ENCODE peak calls at places on chromosomes 5 and 9, in five cellular contexts. R is H1, X is right atrium auricular region, E is heart left ventricle, U is lung. V is an unnamed sample.

GRCh38 chr9:78609471-78609870 is 312.5 kb downstream of the PSAT1 start:
- DNase-seq in R (no peak), X (no peak), E (no peak), U (no peak), V (no peak)

GRCh38 chr5:138623053-138623452 is 47.9 kb upstream of the HSPA9 start:
- DNase-seq in R (no peak), X (no peak), E (no peak), U (peak), V (no peak)

GRCh38 chr9:14218253-14218652 is 95.7 kb downstream of the NFIB start:
- DNase-seq in R (no peak), X (no peak), E (no peak), U (no peak), V (peak)

GRCh38 chr5:620152-620551 is 8.0 kb downstream of the CEP72 start:
- DNase-seq in R (peak), X (no peak), E (no peak), U (no peak), V (peak)

GRCh38 chr9:35163413-35163812 is 1.6 kb downstream of the UNC13B start:
- DNase-seq in R (no peak), X (no peak), E (no peak), U (no peak), V (no peak)

GRCh38 chr5:165328856-165329255 is 1823.4 kb downstream of the MAT2B start:
- DNase-seq in R (no peak), X (no peak), E (no peak), U (no peak), V (no peak)

GRCh38 chr9:83340451-83340850 is 197.8 kb downstream of the FRMD3 start:
- DNase-seq in R (no peak), X (no peak), E (no peak), U (no peak), V (no peak)

GRCh38 chr9:134537891-134538520 is 103.6 kb upstream of the COL5A1 start:
- DNase-seq in R (no peak), X (no peak), E (peak), U (no peak), V (no peak)

GRCh38 chr9:121636411-121636865 is 15.0 kb upstream of the DAB2IP start:
- DNase-seq in R (no peak), X (no peak), E (peak), U (no peak), V (no peak)

GRCh38 chr5:97133106-97133505 is 9.3 kb downstream of the LIX1 start:
- DNase-seq in R (no peak), X (no peak), E (no peak), U (no peak), V (no peak)

GRCh38 chr5:105639068-105639467 is 2031.7 kb downstream of the EFNA5 start:
- DNase-seq in R (no peak), X (no peak), E (no peak), U (no peak), V (no peak)

GRCh38 chr9:123926986-123927385 is 2.9 kb downstream of the DENND1A start:
- DNase-seq in R (no peak), X (no peak), E (no peak), U (no peak), V (no peak)
- H3K4me3 ChIP-seq in R (no peak), X (no peak), E (no peak), U (no peak), V (no peak)

GRCh38 chr5:134370306-134370870 is 981 bp upstream of the UBE2B start:
- DNase-seq in R (no peak), X (no peak), E (no peak), U (no peak), V (no peak)

GRCh38 chr5:134370871-134371833 is at the start of gene UBE2B:
- DNase-seq in R (peak), X (peak), E (peak), U (peak), V (peak)

GRCh38 chr5:134374234-134374633 is 2.9 kb downstream of the UBE2B start:
- DNase-seq in R (no peak), X (no peak), E (no peak), U (no peak), V (no peak)

GRCh38 chr5:134371834-134372340 is 518 bp downstream of the UBE2B start:
- DNase-seq in R (peak), X (peak), E (peak), U (peak), V (peak)
- TF ChIP-seq CTCF in R (no peak), X (no peak), E (no peak), U (no peak), V (no peak)

DNA sequence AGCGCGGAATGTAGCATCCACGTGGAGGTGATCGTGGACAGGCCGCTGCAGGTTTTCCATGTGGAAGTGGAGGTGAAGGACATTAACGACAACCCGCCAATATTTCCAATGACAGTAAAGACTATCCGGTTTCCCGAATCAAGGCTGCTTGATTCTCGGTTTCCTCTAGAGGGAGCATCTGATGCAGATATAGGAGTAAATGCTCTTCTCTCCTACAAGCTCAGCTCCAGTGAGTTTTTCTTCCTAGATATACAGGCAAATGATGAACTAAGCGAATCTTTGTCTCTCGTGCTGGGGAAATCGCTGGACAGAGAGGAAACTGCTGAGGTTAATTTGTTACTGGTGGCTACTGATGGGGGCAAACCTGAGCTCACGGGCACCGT is 598 bp downstream of the PCDHA2 start:
- DNase-seq in R (no peak), X (no peak), E (no peak), U (no peak), V (no peak)
- H3K4me3 ChIP-seq in R (peak), X (no peak), E (peak), U (no peak), V (no peak)

GRCh38 chr9:124410321-124410913 is 4.8 kb downstream of the PSMB7 start:
- DNase-seq in R (no peak), X (no peak), E (no peak), U (no peak), V (no peak)
- TF ChIP-seq CTCF in R (no peak), X (no peak), E (peak), U (no peak), V (no peak)

GRCh38 chr9:128419061-128419925 is 1.4 kb upstream of the CERCAM start:
- DNase-seq in R (no peak), X (no peak), E (no peak), U (no peak), V (no peak)
- H3K4me3 ChIP-seq in R (no peak), X (peak), E (peak), U (no peak), V (peak)

GRCh38 chr9:115595951-115596742 is 478.2 kb upstream of the TNC start:
- DNase-seq in R (no peak), X (no peak), E (no peak), U (no peak), V (no peak)
- TF ChIP-seq CTCF in R (no peak), X (no peak), E (no peak), U (no peak), V (no peak)

GRCh38 chr5:154756203-154756870 is 1.2 kb downstream of the LARP1 start:
- DNase-seq in R (no peak), X (no peak), E (peak), U (peak), V (peak)

GRCh38 chr5:154756871-154757646 is 1.9 kb downstream of the LARP1 start:
- DNase-seq in R (no peak), X (no peak), E (peak), U (peak), V (peak)

GRCh38 chr5:154755361-154756202 is at the start of gene LARP1:
- DNase-seq in R (no peak), X (no peak), E (peak), U (peak), V (peak)

GRCh38 chr5:154753792-154754191 is 1.4 kb upstream of the LARP1 start:
- DNase-seq in R (no peak), X (peak), E (peak), U (peak), V (peak)

GRCh38 chr5:154754460-154755360 is 467 bp upstream of the LARP1 start:
- DNase-seq in R (peak), X (peak), E (peak), U (peak), V (peak)
- H3K4me3 ChIP-seq in R (peak), X (peak), E (peak), U (peak), V (peak)